ENCODE peak calls at places on chromosomes 7 and 10, in six cellular contexts. One of them, this sample, is unnamed.

GRCh38 chr10:51999089-51999488 is 299.7 kb upstream of the CSTF2T start:
- DNase-seq in kidney epithelial cell: no peak
- DNase-seq in uterus: no peak
- DNase-seq in CD4-positive, alpha-beta T cell: no peak
- DNase-seq in cardiac muscle cell: no peak
- DNase-seq in endothelial cell: no peak
- DNase-seq in this sample: no peak

GRCh38 chr7:142960955-142961512 is 1.1 kb downstream of the KEL start:
- DNase-seq in kidney epithelial cell: no peak
- DNase-seq in uterus: no peak
- DNase-seq in CD4-positive, alpha-beta T cell: no peak
- DNase-seq in cardiac muscle cell: no peak
- DNase-seq in endothelial cell: no peak
- DNase-seq in this sample: no peak

GRCh38 chr10:100014129-100014762 is 4.5 kb upstream of the DNMBP start:
- DNase-seq in kidney epithelial cell: no peak
- DNase-seq in uterus: no peak
- DNase-seq in CD4-positive, alpha-beta T cell: no peak
- DNase-seq in cardiac muscle cell: no peak
- DNase-seq in endothelial cell: no peak
- DNase-seq in this sample: no peak

GRCh38 chr10:123642293-123642692 is 23.9 kb upstream of the GPR26 start:
- DNase-seq in kidney epithelial cell: no peak
- DNase-seq in uterus: no peak
- DNase-seq in CD4-positive, alpha-beta T cell: no peak
- DNase-seq in cardiac muscle cell: no peak
- DNase-seq in endothelial cell: no peak
- DNase-seq in this sample: no peak

GRCh38 chr10:71093531-71093930 is 118.8 kb upstream of the UNC5B start:
- DNase-seq in kidney epithelial cell: no peak
- DNase-seq in uterus: no peak
- DNase-seq in CD4-positive, alpha-beta T cell: no peak
- DNase-seq in cardiac muscle cell: no peak
- DNase-seq in endothelial cell: no peak
- DNase-seq in this sample: no peak

GRCh38 chr10:78716034-78716660 is 352.6 kb upstream of the ZMIZ1 start:
- DNase-seq in kidney epithelial cell: no peak
- DNase-seq in uterus: no peak
- DNase-seq in CD4-positive, alpha-beta T cell: no peak
- DNase-seq in cardiac muscle cell: no peak
- DNase-seq in endothelial cell: no peak
- DNase-seq in this sample: no peak

GRCh38 chr10:22317771-22318565 is 1.8 kb downstream of the COMMD3 start:
- DNase-seq in kidney epithelial cell: no peak
- DNase-seq in uterus: no peak
- DNase-seq in CD4-positive, alpha-beta T cell: no peak
- DNase-seq in cardiac muscle cell: no peak
- DNase-seq in endothelial cell: no peak
- DNase-seq in this sample: no peak

GRCh38 chr10:71025535-71025934 is 137.2 kb upstream of the PCBD1 start:
- DNase-seq in kidney epithelial cell: no peak
- DNase-seq in uterus: no peak
- DNase-seq in CD4-positive, alpha-beta T cell: no peak
- DNase-seq in cardiac muscle cell: no peak
- DNase-seq in endothelial cell: no peak
- DNase-seq in this sample: no peak

GRCh38 chr10:101956105-101956504 is 99.9 kb downstream of the ARMH3 start:
- DNase-seq in kidney epithelial cell: no peak
- DNase-seq in uterus: no peak
- DNase-seq in CD4-positive, alpha-beta T cell: no peak
- DNase-seq in cardiac muscle cell: no peak
- DNase-seq in endothelial cell: no peak
- DNase-seq in this sample: no peak

GRCh38 chr10:61589547-61590243 is 73.0 kb upstream of the CABCOCO1 start:
- DNase-seq in kidney epithelial cell: no peak
- DNase-seq in uterus: no peak
- DNase-seq in CD4-positive, alpha-beta T cell: no peak
- DNase-seq in cardiac muscle cell: no peak
- DNase-seq in endothelial cell: no peak
- DNase-seq in this sample: no peak

GRCh38 chr10:112957589-112958202 is 7.6 kb downstream of the TCF7L2 start:
- DNase-seq in kidney epithelial cell: no peak
- DNase-seq in uterus: no peak
- DNase-seq in CD4-positive, alpha-beta T cell: no peak
- DNase-seq in cardiac muscle cell: no peak
- DNase-seq in endothelial cell: no peak
- DNase-seq in this sample: no peak

GRCh38 chr7:143380646-143381426 is at the start of gene ZYX:
- DNase-seq in kidney epithelial cell: peak
- DNase-seq in uterus: peak
- DNase-seq in CD4-positive, alpha-beta T cell: peak
- DNase-seq in cardiac muscle cell: peak
- DNase-seq in endothelial cell: peak
- DNase-seq in this sample: peak

GRCh38 chr7:127135871-127136485 is 116.8 kb downstream of the GRM8 start:
- DNase-seq in kidney epithelial cell: no peak
- DNase-seq in uterus: no peak
- DNase-seq in CD4-positive, alpha-beta T cell: no peak
- DNase-seq in cardiac muscle cell: no peak
- DNase-seq in endothelial cell: no peak
- DNase-seq in this sample: no peak

GRCh38 chr10:92761576-92761975 is 71.8 kb downstream of the HHEX start:
- DNase-seq in kidney epithelial cell: no peak
- DNase-seq in uterus: no peak
- DNase-seq in CD4-positive, alpha-beta T cell: no peak
- DNase-seq in cardiac muscle cell: no peak
- DNase-seq in endothelial cell: no peak
- DNase-seq in this sample: no peak

GRCh38 chr7:82701941-82702340 is 258.4 kb upstream of the CACNA2D1 start:
- DNase-seq in kidney epithelial cell: no peak
- DNase-seq in uterus: no peak
- DNase-seq in CD4-positive, alpha-beta T cell: no peak
- DNase-seq in cardiac muscle cell: no peak
- DNase-seq in endothelial cell: no peak
- DNase-seq in this sample: no peak

GRCh38 chr7:132249591-132249971 is 326.7 kb downstream of the PLXNA4 start:
- DNase-seq in kidney epithelial cell: no peak
- DNase-seq in uterus: no peak
- DNase-seq in CD4-positive, alpha-beta T cell: no peak
- DNase-seq in cardiac muscle cell: peak
- DNase-seq in endothelial cell: peak
- DNase-seq in this sample: no peak
- TF ChIP-seq CTCF in kidney epithelial cell: peak
- TF ChIP-seq CTCF in uterus: no peak
- TF ChIP-seq CTCF in CD4-positive, alpha-beta T cell: no peak
- TF ChIP-seq CTCF in cardiac muscle cell: peak
- TF ChIP-seq CTCF in endothelial cell: no peak
- TF ChIP-seq CTCF in this sample: peak

GRCh38 chr7:44565795-44566559 is 7.7 kb downstream of the DDX56 start:
- DNase-seq in kidney epithelial cell: no peak
- DNase-seq in uterus: no peak
- DNase-seq in CD4-positive, alpha-beta T cell: no peak
- DNase-seq in cardiac muscle cell: no peak
- DNase-seq in endothelial cell: no peak
- DNase-seq in this sample: no peak
- TF ChIP-seq CTCF in kidney epithelial cell: no peak
- TF ChIP-seq CTCF in uterus: no peak
- TF ChIP-seq CTCF in CD4-positive, alpha-beta T cell: peak
- TF ChIP-seq CTCF in cardiac muscle cell: no peak
- TF ChIP-seq CTCF in endothelial cell: peak
- TF ChIP-seq CTCF in this sample: no peak

GRCh38 chr10:75610187-75610586 is 178.8 kb downstream of the LRMDA start:
- DNase-seq in kidney epithelial cell: no peak
- DNase-seq in uterus: no peak
- DNase-seq in CD4-positive, alpha-beta T cell: no peak
- DNase-seq in cardiac muscle cell: no peak
- DNase-seq in endothelial cell: no peak
- DNase-seq in this sample: no peak

GRCh38 chr10:75611972-75612331 is 180.5 kb downstream of the LRMDA start:
- DNase-seq in kidney epithelial cell: peak
- DNase-seq in uterus: no peak
- DNase-seq in CD4-positive, alpha-beta T cell: no peak
- DNase-seq in cardiac muscle cell: no peak
- DNase-seq in endothelial cell: no peak
- DNase-seq in this sample: no peak

GRCh38 chr10:75611081-75611971 is 179.9 kb downstream of the LRMDA start:
- DNase-seq in kidney epithelial cell: no peak
- DNase-seq in uterus: no peak
- DNase-seq in CD4-positive, alpha-beta T cell: no peak
- DNase-seq in cardiac muscle cell: no peak
- DNase-seq in endothelial cell: no peak
- DNase-seq in this sample: no peak

GRCh38 chr10:75613685-75614587 is 182.5 kb downstream of the LRMDA start:
- DNase-seq in kidney epithelial cell: no peak
- DNase-seq in uterus: no peak
- DNase-seq in CD4-positive, alpha-beta T cell: no peak
- DNase-seq in cardiac muscle cell: peak
- DNase-seq in endothelial cell: no peak
- DNase-seq in this sample: no peak

DNA sequence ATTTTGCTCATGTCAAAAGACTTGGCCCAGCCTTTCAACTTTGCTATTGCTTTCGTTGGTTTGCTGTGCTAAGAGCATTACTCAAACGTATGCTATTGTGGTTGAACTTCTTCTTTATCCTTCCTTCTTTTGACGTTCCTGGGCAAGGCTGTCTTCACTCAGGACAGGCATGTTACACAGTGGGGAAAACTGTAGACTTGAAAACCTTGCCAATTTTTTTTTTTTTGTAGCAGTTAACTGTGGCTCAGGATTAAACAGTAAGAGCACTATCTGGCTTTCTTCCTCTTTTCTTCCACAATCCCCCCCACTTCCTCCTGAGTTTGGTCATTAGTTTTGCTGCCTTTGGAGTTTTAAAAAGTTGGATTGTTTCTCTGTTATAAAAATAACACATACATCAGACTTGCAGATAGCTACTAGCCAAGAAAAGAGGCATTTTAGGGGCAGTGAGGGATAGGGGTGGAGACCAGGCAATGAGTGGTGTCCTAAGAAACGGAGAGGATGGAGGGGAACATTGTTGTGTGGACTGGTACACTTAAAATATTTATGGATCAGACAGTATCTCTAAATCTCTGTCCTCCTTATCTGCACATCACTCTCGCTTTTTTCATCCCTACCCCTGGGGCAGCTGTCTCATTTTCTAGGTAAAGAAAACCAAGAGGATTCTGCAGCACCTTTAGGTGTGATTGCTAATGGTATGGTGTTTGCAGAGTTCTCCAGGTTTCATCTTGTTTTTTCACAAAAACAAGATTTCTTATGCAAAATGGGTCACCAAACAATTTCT is 181.7 kb downstream of the LRMDA start:
- DNase-seq in kidney epithelial cell: no peak
- DNase-seq in uterus: no peak
- DNase-seq in CD4-positive, alpha-beta T cell: no peak
- DNase-seq in cardiac muscle cell: no peak
- DNase-seq in endothelial cell: no peak
- DNase-seq in this sample: no peak
- TF ChIP-seq CTCF in kidney epithelial cell: no peak
- TF ChIP-seq CTCF in uterus: no peak
- TF ChIP-seq CTCF in CD4-positive, alpha-beta T cell: no peak
- TF ChIP-seq CTCF in cardiac muscle cell: no peak
- TF ChIP-seq CTCF in endothelial cell: no peak
- TF ChIP-seq CTCF in this sample: no peak

DNA sequence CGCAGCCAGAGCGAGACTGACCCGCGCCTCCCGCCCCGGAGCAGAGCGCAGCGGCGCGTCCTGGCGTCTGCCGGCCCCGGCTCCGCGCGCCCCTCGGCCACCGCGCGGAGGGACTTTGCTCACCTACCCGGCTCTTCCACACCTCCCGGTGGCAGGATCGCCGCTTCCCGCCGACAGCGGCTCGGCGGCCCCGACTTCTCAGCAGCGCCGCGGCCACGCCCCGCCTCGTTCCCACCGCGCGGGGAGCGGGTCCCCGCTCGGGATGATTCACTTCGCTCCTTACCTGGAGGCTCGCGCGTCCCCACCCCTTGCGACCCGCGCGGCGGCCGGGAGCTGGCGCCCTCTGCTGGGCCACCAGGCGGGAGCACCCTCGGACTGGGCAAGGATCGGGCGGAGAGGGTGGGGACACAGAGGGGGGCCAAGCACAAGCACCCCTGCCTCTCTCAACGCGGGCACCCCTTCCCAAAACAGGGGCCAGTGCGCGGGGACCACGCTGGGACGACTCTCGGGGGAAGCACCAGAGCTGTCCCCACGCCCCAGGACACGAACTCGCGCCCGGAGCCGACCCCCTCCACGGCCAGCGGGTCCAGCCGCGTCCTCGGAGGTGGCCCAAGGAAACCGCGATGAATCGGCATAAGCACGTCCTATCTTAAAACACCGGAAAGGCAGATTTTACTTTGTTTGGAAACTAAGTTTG is 101.0 kb upstream of the SVIL start:
- DNase-seq in kidney epithelial cell: peak
- DNase-seq in uterus: peak
- DNase-seq in CD4-positive, alpha-beta T cell: peak
- DNase-seq in cardiac muscle cell: peak
- DNase-seq in endothelial cell: peak
- DNase-seq in this sample: peak
- TF ChIP-seq CTCF in kidney epithelial cell: peak
- TF ChIP-seq CTCF in uterus: peak
- TF ChIP-seq CTCF in CD4-positive, alpha-beta T cell: peak
- TF ChIP-seq CTCF in cardiac muscle cell: peak
- TF ChIP-seq CTCF in endothelial cell: peak
- TF ChIP-seq CTCF in this sample: peak

GRCh38 chr10:91208645-91209044 is 11.8 kb upstream of the PCGF5 start:
- DNase-seq in kidney epithelial cell: no peak
- DNase-seq in uterus: no peak
- DNase-seq in CD4-positive, alpha-beta T cell: no peak
- DNase-seq in cardiac muscle cell: no peak
- DNase-seq in endothelial cell: no peak
- DNase-seq in this sample: no peak
- TF ChIP-seq CTCF in kidney epithelial cell: no peak
- TF ChIP-seq CTCF in uterus: no peak
- TF ChIP-seq CTCF in CD4-positive, alpha-beta T cell: no peak
- TF ChIP-seq CTCF in cardiac muscle cell: no peak
- TF ChIP-seq CTCF in endothelial cell: no peak
- TF ChIP-seq CTCF in this sample: no peak

GRCh38 chr10:88880287-88881094 is 446 bp downstream of the STAMBPL1 start:
- DNase-seq in kidney epithelial cell: peak
- DNase-seq in uterus: peak
- DNase-seq in CD4-positive, alpha-beta T cell: peak
- DNase-seq in cardiac muscle cell: peak
- DNase-seq in endothelial cell: peak
- DNase-seq in this sample: peak
- TF ChIP-seq CTCF in kidney epithelial cell: peak
- TF ChIP-seq CTCF in uterus: peak
- TF ChIP-seq CTCF in CD4-positive, alpha-beta T cell: peak
- TF ChIP-seq CTCF in cardiac muscle cell: peak
- TF ChIP-seq CTCF in endothelial cell: no peak
- TF ChIP-seq CTCF in this sample: peak

GRCh38 chr7:156478486-156478885 is 162.1 kb upstream of the RNF32 start:
- DNase-seq in kidney epithelial cell: no peak
- DNase-seq in uterus: no peak
- DNase-seq in CD4-positive, alpha-beta T cell: no peak
- DNase-seq in cardiac muscle cell: no peak
- DNase-seq in endothelial cell: no peak
- DNase-seq in this sample: no peak
- TF ChIP-seq CTCF in kidney epithelial cell: no peak
- TF ChIP-seq CTCF in uterus: no peak
- TF ChIP-seq CTCF in CD4-positive, alpha-beta T cell: no peak
- TF ChIP-seq CTCF in cardiac muscle cell: no peak
- TF ChIP-seq CTCF in endothelial cell: no peak
- TF ChIP-seq CTCF in this sample: no peak

This sample was measured in D721Med.